ENCODE peak calls at places on chromosomes 2 and 18, in ten cellular contexts. O, L, I, E, T, B, H, N, M and X are unnamed samples.

GRCh38 chr18:74652392-74652988 is 54.8 kb downstream of the ZNF407 start:
- DNase-seq in M (peak), N (no peak), I (peak), T (no peak), H (no peak), O (no peak), E (no peak), B (peak), L (peak), X (no peak)

GRCh38 chr2:152336854-152337510 is 2.0 kb downstream of the FMNL2 start:
- DNase-seq in B (peak), I (peak), E (no peak), M (no peak), H (no peak), L (no peak), O (no peak), T (no peak), N (no peak), X (no peak)

GRCh38 chr2:176854878-176855277 is 357.7 kb upstream of the HNRNPA3 start:
- DNase-seq in N (no peak), T (no peak), M (no peak), H (no peak), E (no peak), B (no peak), O (no peak), L (no peak), I (no peak), X (no peak)

GRCh38 chr18:59517446-59518171 is 158.5 kb upstream of the LMAN1 start:
- DNase-seq in M (no peak), B (peak), I (peak), H (no peak), T (no peak), N (peak), E (no peak), L (no peak), O (no peak), X (no peak)

GRCh38 chr18:23703057-23703986 is 14.1 kb downstream of the LAMA3 start:
- DNase-seq in O (no peak), M (no peak), L (no peak), H (no peak), B (peak), N (peak), T (no peak), E (no peak), I (peak), X (peak)

GRCh38 chr2:15640291-15640711 is 48.6 kb downstream of the DDX1 start:
- DNase-seq in B (peak), H (no peak), L (peak), E (no peak), N (peak), I (peak), O (no peak), T (no peak), M (no peak), X (no peak)

GRCh38 chr2:196914867-196915465 is 11.5 kb downstream of the PGAP1 start:
- DNase-seq in T (no peak), B (no peak), N (no peak), E (no peak), O (no peak), I (no peak), H (no peak), L (no peak), M (no peak), X (no peak)

GRCh38 chr2:107633580-107634147 is 193.0 kb upstream of the RGPD4 start:
- DNase-seq in T (no peak), L (peak), E (no peak), I (peak), O (no peak), H (no peak), N (no peak), M (no peak), B (peak), X (no peak)

GRCh38 chr2:70087703-70088507 is 628 bp downstream of the PCBP1 start:
- DNase-seq in B (peak), O (no peak), M (peak), E (peak), T (peak), N (peak), L (peak), I (peak), H (peak), X (peak)

GRCh38 chr2:111031546-111032484 is 88.9 kb upstream of the BCL2L11 start:
- DNase-seq in I (no peak), O (no peak), H (no peak), M (no peak), T (peak), L (peak), E (peak), B (no peak), N (peak), X (peak)

GRCh38 chr2:207148025-207148424 is 17.7 kb downstream of the KLF7 start:
- DNase-seq in L (peak), B (peak), E (no peak), N (no peak), T (no peak), H (no peak), O (no peak), I (peak), M (no peak), X (no peak)

GRCh38 chr2:23583467-23583866 is 198.5 kb downstream of the KLHL29 start:
- DNase-seq in L (no peak), B (no peak), T (no peak), M (no peak), N (no peak), I (no peak), E (no peak), O (no peak), H (no peak), X (no peak)

GRCh38 chr2:179486969-179487752 is 222.5 kb upstream of the SESTD1 start:
- DNase-seq in O (no peak), M (peak), I (peak), B (no peak), E (no peak), T (no peak), H (no peak), L (no peak), N (no peak), X (no peak)

GRCh38 chr2:3285901-3286645 is 91.5 kb downstream of the EIPR1 start:
- DNase-seq in M (no peak), N (no peak), O (no peak), B (no peak), E (no peak), L (no peak), I (no peak), H (no peak), T (peak), X (no peak)

GRCh38 chr18:9653390-9653789 is 39.0 kb upstream of the PPP4R1 start:
- DNase-seq in H (peak), M (no peak), N (peak), O (no peak), B (peak), L (no peak), T (no peak), E (peak), I (peak), X (peak)

GRCh38 chr2:225668606-225669266 is 269.2 kb downstream of the NYAP2 start:
- DNase-seq in M (peak), E (no peak), O (no peak), B (peak), L (peak), I (peak), H (no peak), N (peak), T (no peak), X (no peak)

GRCh38 chr2:235224410-235224809 is 269.4 kb upstream of the AGAP1 start:
- DNase-seq in L (no peak), M (no peak), E (no peak), I (no peak), T (no peak), N (no peak), B (no peak), H (no peak), O (no peak), X (no peak)

GRCh38 chr18:33751613-33752221 is 173.7 kb downstream of the ASXL3 start:
- DNase-seq in H (no peak), B (peak), I (no peak), M (peak), N (no peak), E (no peak), T (no peak), O (no peak), L (no peak), X (no peak)

GRCh38 chr18:78296152-78296551 is 683.5 kb upstream of the SALL3 start:
- DNase-seq in I (no peak), N (no peak), M (no peak), O (no peak), H (no peak), T (no peak), B (no peak), E (no peak), L (no peak), X (no peak)

GRCh38 chr2:110875384-110875725 is 143.0 kb downstream of the ACOXL start:
- DNase-seq in L (no peak), H (no peak), I (no peak), O (no peak), M (no peak), E (no peak), N (no peak), T (peak), B (no peak), X (no peak)

GRCh38 chr2:179263460-179264237 is 983 bp downstream of the SESTD1 start:
- DNase-seq in B (peak), N (peak), O (no peak), M (peak), L (peak), I (peak), T (no peak), E (peak), H (no peak), X (peak)

GRCh38 chr18:41923495-41923894 is 31.5 kb upstream of the PIK3C3 start:
- DNase-seq in B (no peak), L (no peak), O (no peak), N (no peak), M (no peak), H (no peak), I (no peak), T (no peak), E (no peak), X (no peak)

GRCh38 chr2:20578895-20579825 is 71.7 kb downstream of the HS1BP3 start:
- DNase-seq in L (peak), E (peak), O (no peak), M (no peak), N (peak), H (peak), T (no peak), B (peak), I (peak), X (peak)

GRCh38 chr2:239727776-239728600 is 297.2 kb downstream of the NDUFA10 start:
- DNase-seq in L (no peak), I (no peak), H (no peak), M (no peak), T (peak), B (no peak), O (no peak), N (peak), E (peak), X (no peak)

GRCh38 chr18:36329684-36330434 is 32.3 kb downstream of the FHOD3 start:
- DNase-seq in I (no peak), L (no peak), M (no peak), H (no peak), E (no peak), O (no peak), N (no peak), T (no peak), B (no peak), X (no peak)

GRCh38 chr2:26692814-26693286 is 328 bp downstream of the KCNK3 start:
- DNase-seq in L (no peak), N (no peak), H (no peak), O (no peak), M (peak), T (no peak), E (no peak), I (peak), B (peak), X (no peak)

GRCh38 chr2:37090019-37090477 is 5.7 kb downstream of the GPATCH11 start:
- DNase-seq in M (no peak), T (no peak), O (no peak), E (no peak), B (no peak), N (no peak), H (no peak), L (no peak), I (no peak), X (no peak)

GRCh38 chr18:42052137-42052708 is 97.2 kb downstream of the PIK3C3 start:
- DNase-seq in O (no peak), T (no peak), M (no peak), I (peak), L (no peak), B (peak), H (no peak), E (no peak), N (no peak), X (no peak)

GRCh38 chr2:71742953-71743601 is 289.7 kb downstream of the DYSF start:
- DNase-seq in N (peak), M (no peak), B (peak), H (peak), L (peak), T (no peak), O (no peak), I (peak), E (peak), X (peak)

GRCh38 chr18:27500531-27500930 is 315.4 kb upstream of the CHST9 start:
- DNase-seq in M (no peak), L (no peak), T (no peak), O (no peak), H (no peak), N (no peak), E (no peak), I (no peak), B (no peak), X (no peak)

GRCh38 chr2:240060977-240061591 is 7.8 kb upstream of the OR6B3 start:
- DNase-seq in M (peak), H (no peak), N (no peak), I (peak), B (peak), T (no peak), L (peak), O (peak), E (no peak), X (no peak)

GRCh38 chr2:95019572-95019971 is 5.9 kb upstream of the MAL start:
- DNase-seq in O (no peak), L (no peak), E (no peak), B (no peak), M (no peak), T (no peak), I (no peak), N (no peak), H (no peak), X (no peak)

GRCh38 chr2:207791579-207792243 is 22.0 kb upstream of the FZD5 start:
- DNase-seq in E (no peak), O (no peak), H (no peak), N (no peak), M (no peak), L (no peak), T (no peak), I (no peak), B (no peak), X (no peak)

GRCh38 chr2:215918901-215919585 is 94.3 kb downstream of the MREG start:
- DNase-seq in O (no peak), M (no peak), I (peak), H (no peak), N (no peak), T (no peak), E (no peak), B (peak), L (no peak), X (no peak)

GRCh38 chr2:241617431-241618154 is 19.4 kb downstream of the THAP4 start:
- DNase-seq in E (peak), B (no peak), O (no peak), T (no peak), M (peak), H (no peak), I (peak), L (no peak), N (peak), X (no peak)